ENCODE peak calls at places on chromosome 21, in five cellular contexts. Q is sigmoid colon, Y is transverse colon, E is SK-N-SH, T is endothelial cell of umbilical vein. G is an unnamed sample. For H3K9me3, the result is how much of the 10 kb centered on the place peaks cover.

GRCh38 chr21:42652527-42653491 is 612 bp upstream of the PDE9A start:
- DNase-seq in T (peak), E (peak), Q (peak), Y (peak), G (peak)

GRCh38 chr21:42091899-42092508 is 20.9 kb downstream of the UMODL1 start:
- DNase-seq in Y (no peak), E (no peak), T (no peak), Q (no peak), G (no peak)

GRCh38 chr21:42150458-42151085 is 68.4 kb upstream of the ABCG1 start:
- DNase-seq in Y (no peak), Q (no peak), E (no peak), T (no peak), G (no peak)

GRCh38 chr21:35561076-35561475 is 499.2 kb downstream of the SETD4 start:
- DNase-seq in E (no peak), Y (no peak), Q (no peak), T (no peak), G (no peak)

GRCh38 chr21:33025471-33026298 is at the start of gene OLIG2:
- DNase-seq in Y (no peak), T (peak), E (peak), Q (peak), G (no peak)

GRCh38 chr21:44327603-44327974 is 11.6 kb downstream of the CFAP410 start:
- DNase-seq in Y (no peak), Q (no peak), E (no peak), T (no peak), G (no peak)

GRCh38 chr21:29246614-29247013 is 52.1 kb upstream of the BACH1 start:
- DNase-seq in E (no peak), Y (no peak), T (no peak), Q (no peak), G (no peak)

GRCh38 chr21:25934130-25934529 is 199.4 kb downstream of the GABPA start:
- DNase-seq in Y (no peak), T (no peak), Q (no peak), E (no peak), G (no peak)

GRCh38 chr21:33018707-33019455 is 6.9 kb upstream of the OLIG2 start:
- DNase-seq in Q (no peak), E (no peak), T (no peak), Y (no peak), G (no peak)

GRCh38 chr21:16536661-16537359 is 807.0 kb downstream of the USP25 start:
- DNase-seq in Y (no peak), Q (no peak), T (peak), E (no peak), G (no peak)

GRCh38 chr21:27157097-27157496 is 190.2 kb upstream of the ADAMTS5 start:
- DNase-seq in Y (no peak), Q (no peak), E (no peak), T (no peak), G (no peak)

GRCh38 chr21:32956257-32956656 is 69.5 kb upstream of the OLIG2 start:
- DNase-seq in Q (no peak), Y (no peak), T (no peak), E (no peak), G (no peak)

GRCh38 chr21:20030390-20030789 is 967.8 kb upstream of the NCAM2 start:
- DNase-seq in Q (no peak), E (no peak), T (no peak), Y (no peak), G (peak)

GRCh38 chr21:39696620-39697019 is 48.4 kb upstream of the IGSF5 start:
- DNase-seq in Q (no peak), E (no peak), Y (peak), T (no peak), G (no peak)

GRCh38 chr21:40845621-40846020 is 1.3 kb downstream of the DSCAM start:
- DNase-seq in Y (no peak), T (no peak), E (no peak), Q (no peak), G (no peak)

GRCh38 chr21:40457741-40458140 is 389.2 kb downstream of the DSCAM start:
- DNase-seq in T (no peak), Q (no peak), Y (no peak), E (no peak), G (no peak)

GRCh38 chr21:42833439-42833815 is 45.9 kb downstream of the WDR4 start:
- DNase-seq in E (peak), T (no peak), Y (peak), Q (no peak), G (no peak)

GRCh38 chr21:41583274-41583790 is 75.4 kb upstream of the TMPRSS2 start:
- DNase-seq in T (no peak), E (no peak), Q (no peak), Y (no peak), G (peak)

GRCh38 chr21:28776251-28776650 is 216.4 kb downstream of the LTN1 start:
- DNase-seq in Q (no peak), T (no peak), Y (no peak), E (no peak), G (no peak)

GRCh38 chr21:44534688-44535087 is 5.3 kb downstream of the KRTAP10-1 start:
- DNase-seq in T (no peak), E (no peak), Y (no peak), Q (peak), G (no peak)

GRCh38 chr21:28454978-28455600 is 537.6 kb downstream of the LTN1 start:
- DNase-seq in T (no peak), Q (no peak), Y (no peak), E (no peak), G (no peak)

GRCh38 chr21:44578371-44579055 is 1.9 kb downstream of the KRTAP10-5 start:
- DNase-seq in T (no peak), Q (no peak), E (no peak), Y (no peak), G (no peak)

GRCh38 chr21:20739421-20739820 is 258.8 kb upstream of the NCAM2 start:
- DNase-seq in E (peak), Q (no peak), T (no peak), Y (no peak), G (no peak)

GRCh38 chr21:37165606-37166005 is 92.6 kb downstream of the TTC3 start:
- DNase-seq in Q (no peak), T (no peak), E (no peak), Y (no peak), G (no peak)

GRCh38 chr21:41993744-41994143 is 16.4 kb downstream of the ZBTB21 start:
- DNase-seq in E (no peak), Y (no peak), T (peak), Q (peak), G (no peak)

GRCh38 chr21:36155603-36156338 is 853 bp upstream of the DOP1B start:
- DNase-seq in Y (peak), T (no peak), E (no peak), Q (peak), G (no peak)

GRCh38 chr21:42550817-42551216 is 37.2 kb downstream of the SLC37A1 start:
- DNase-seq in Y (peak), E (no peak), Q (no peak), T (no peak), G (no peak)

GRCh38 chr21:43928230-43928607 is 63.2 kb downstream of the AGPAT3 start:
- DNase-seq in Y (no peak), T (no peak), Q (no peak), E (no peak), G (no peak)

GRCh38 chr21:39788383-39788782 is 43.4 kb downstream of the IGSF5 start:
- DNase-seq in T (peak), Q (peak), E (peak), Y (peak), G (peak)

GRCh38 chr21:25895565-25896205 is 160.9 kb downstream of the GABPA start:
- DNase-seq in Q (no peak), E (peak), T (peak), Y (no peak), G (no peak)

GRCh38 chr21:44653656-44654575 is 543 bp downstream of the KRTAP12-4 start:
- DNase-seq in Q (no peak), Y (no peak), E (no peak), T (no peak), G (no peak)

GRCh38 chr21:42925114-42925907 is at the start of gene ERVH48-1:
- DNase-seq in E (no peak), Q (no peak), Y (no peak), T (no peak), G (no peak)

GRCh38 chr21:41653944-41654625 is 112.8 kb downstream of the RIPK4 start:
- DNase-seq in Y (no peak), T (no peak), E (no peak), Q (no peak), G (no peak)

GRCh38 chr21:36852293-36852692 is 114.2 kb downstream of the HLCS start:
- DNase-seq in Q (no peak), T (no peak), E (no peak), Y (no peak), G (no peak)

GRCh38 chr21:42085246-42086077 is 14.3 kb downstream of the UMODL1 start:
- DNase-seq in T (no peak), Q (no peak), E (no peak), Y (no peak), G (no peak)

GRCh38 chr21:42414553-42414927 is 10.8 kb downstream of the UBASH3A start:
- DNase-seq in Y (no peak), E (no peak), Q (no peak), T (no peak), G (no peak)

GRCh38 chr21:44377922-44378645 is 24.7 kb downstream of the TRPM2 start:
- DNase-seq in E (peak), Q (no peak), T (no peak), Y (no peak), G (no peak)

GRCh38 chr21:24428539-24429186 is 1178.6 kb downstream of the MRPL39 start:
- DNase-seq in Y (no peak), T (no peak), E (no peak), Q (no peak), G (no peak)
- H3K27ac ChIP-seq in Y (no peak), T (no peak), E (no peak), Q (no peak), G (no peak)

DNA sequence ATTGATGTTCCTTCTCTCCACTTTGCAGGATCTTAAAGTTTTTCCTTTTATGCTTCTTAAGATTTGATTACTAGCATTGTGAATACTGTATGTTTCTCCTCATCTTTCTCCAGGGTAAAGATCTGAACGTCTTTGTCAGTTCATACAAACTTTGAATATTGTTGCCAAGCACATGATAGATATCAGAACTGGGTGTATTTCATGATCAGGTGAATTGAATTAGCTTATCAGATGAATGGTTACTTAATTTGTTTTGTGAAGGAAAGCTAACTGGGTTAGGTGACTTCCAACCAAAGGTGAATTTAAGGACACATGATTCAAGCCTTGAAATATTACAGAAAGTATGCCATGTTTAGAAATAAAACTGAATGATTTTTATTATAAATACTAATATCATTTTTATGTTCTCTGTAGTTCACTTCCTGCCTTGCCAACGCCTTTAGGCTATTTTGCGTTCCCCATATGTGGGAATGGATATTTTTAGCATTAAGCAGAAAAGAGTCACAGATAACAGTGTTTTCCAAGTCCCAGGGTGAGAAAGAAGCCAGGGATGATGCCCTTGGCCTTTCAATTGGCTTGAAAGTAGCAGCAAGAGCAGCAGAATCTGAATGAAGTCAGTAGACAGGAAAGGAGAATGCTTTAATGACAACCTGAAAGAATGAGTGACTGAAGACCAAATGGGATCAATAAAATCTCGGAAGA is 752.1 kb downstream of the NCAM2 start:
- DNase-seq in T (no peak), E (peak), Q (no peak), Y (no peak), G (no peak)
- H3K9me3 ChIP-seq in T (under half), E (under half), Q (under half), Y (under half), G (under half)

DNA sequence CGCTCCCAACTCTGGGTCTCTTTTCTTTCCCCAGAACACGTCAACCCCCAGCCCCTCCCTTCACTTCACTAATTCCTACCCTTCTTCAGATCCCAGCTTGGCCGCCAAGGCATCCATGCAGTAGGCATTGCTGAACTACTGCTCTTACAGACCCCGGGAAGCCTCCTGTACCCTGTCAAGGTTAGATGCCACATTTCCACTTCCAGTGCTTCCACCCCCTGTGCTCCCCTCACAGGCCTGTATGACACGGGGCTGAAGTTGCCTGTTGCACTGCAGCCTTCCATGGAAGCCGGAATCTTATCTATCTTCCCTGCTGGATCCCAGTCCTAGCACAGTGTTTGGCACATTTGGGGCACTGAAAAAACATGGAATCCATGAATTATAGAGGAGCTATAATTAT is 99.0 kb upstream of the SOD1 start:
- DNase-seq in T (no peak), Q (no peak), Y (no peak), E (no peak), G (no peak)
- TF ChIP-seq POLR2AphosphoS5 in T (no peak), Q (no peak), Y (no peak), E (no peak), G (no peak)

GRCh38 chr21:34522284-34522683 is 10.3 kb upstream of the KCNE1 start:
- DNase-seq in Y (peak), E (no peak), Q (no peak), T (no peak), G (no peak)

GRCh38 chr21:34526618-34527290 is 14.7 kb upstream of the KCNE1 start:
- DNase-seq in E (no peak), T (peak), Y (peak), Q (peak), G (no peak)

GRCh38 chr21:34526236-34526617 is 14.2 kb upstream of the KCNE1 start:
- DNase-seq in Q (no peak), T (no peak), Y (no peak), E (no peak), G (no peak)

GRCh38 chr21:34523019-34523418 is 11.0 kb upstream of the KCNE1 start:
- DNase-seq in T (no peak), Y (peak), E (no peak), Q (no peak), G (no peak)

GRCh38 chr21:34524671-34525601 is 12.9 kb upstream of the KCNE1 start:
- DNase-seq in T (peak), E (no peak), Y (no peak), Q (peak), G (no peak)
- H3K27ac ChIP-seq in T (peak), E (peak), Y (peak), Q (peak), G (peak)

GRCh38 chr21:38223893-38224540 is 32.8 kb upstream of the KCNJ15 start:
- DNase-seq in Q (no peak), Y (no peak), E (no peak), T (no peak), G (no peak)
- H3K9me3 ChIP-seq in Q (under half), Y (under half), E (under half), T (under half), G (under half)

DNA sequence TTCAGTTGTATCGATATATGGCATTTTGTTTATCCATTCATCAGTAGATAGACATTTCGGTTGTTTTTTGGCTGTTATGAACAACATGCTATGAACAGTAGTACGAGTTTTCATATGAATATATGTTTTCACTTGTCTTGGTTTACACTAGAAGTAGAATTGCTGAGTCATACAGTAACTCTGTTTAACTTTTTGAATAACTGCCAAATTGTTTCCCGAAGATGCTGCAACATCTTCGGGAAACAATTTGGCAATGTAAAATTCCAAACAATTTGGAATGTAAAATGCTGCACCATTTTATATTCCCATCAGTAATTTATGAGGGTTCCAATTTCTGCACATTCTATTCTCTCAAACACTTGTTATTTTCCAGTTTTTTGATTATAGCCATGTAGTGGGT is 11.5 kb downstream of the PCBP3 start:
- DNase-seq in Q (no peak), Y (no peak), T (no peak), E (no peak), G (no peak)
- TF ChIP-seq POLR2AphosphoS5 in Q (no peak), Y (no peak), T (no peak), E (no peak), G (no peak)

GRCh38 chr21:18387994-18388393 is 15.6 kb downstream of the TMPRSS15 start:
- DNase-seq in Q (no peak), Y (no peak), E (no peak), T (no peak), G (no peak)
- H3K27ac ChIP-seq in Q (no peak), Y (no peak), E (no peak), T (no peak), G (no peak)

G was measured in upper lobe of left lung.